ENCODE peak calls at places on chromosome 1, in six cellular contexts. Z is endothelial cell of umbilical vein, I is transverse colon, D is K562, J is breast epithelium, P is prostate gland. W is an unnamed sample.

GRCh38 chr1:4611708-4612349 is 42.6 kb upstream of the AJAP1 start:
- DNase-seq in Z (no peak), I (no peak), D (no peak), J (no peak), P (no peak), W (no peak)

GRCh38 chr1:37410080-37410479 is 64.3 kb upstream of the ZC3H12A start:
- DNase-seq in Z (no peak), I (no peak), D (peak; percentile 80), J (no peak), P (no peak), W (no peak)

GRCh38 chr1:29343908-29344307 is 107.6 kb downstream of the PTPRU start:
- DNase-seq in Z (no peak), I (no peak), D (no peak), J (no peak), P (no peak), W (no peak)

GRCh38 chr1:166822385-166822784 is 16.9 kb upstream of the POGK start:
- DNase-seq in Z (no peak), I (no peak), D (peak; percentile 73), J (no peak), P (no peak), W (no peak)

GRCh38 chr1:24591781-24592180 is 35.9 kb downstream of the NCMAP start:
- DNase-seq in Z (no peak), I (no peak), D (peak; percentile 62), J (no peak), P (no peak), W (no peak)

GRCh38 chr1:175073054-175073453 is 5.4 kb downstream of the TNN start:
- DNase-seq in Z (no peak), I (no peak), D (no peak), J (no peak), P (no peak), W (no peak)

GRCh38 chr1:160047116-160047991 is 15.6 kb upstream of the PIGM start:
- DNase-seq in Z (no peak), I (no peak), D (no peak), J (no peak), P (no peak), W (no peak)

GRCh38 chr1:212158912-212159796 is 123.6 kb downstream of the DTL start:
- DNase-seq in Z (no peak), I (no peak), D (peak; percentile 45), J (no peak), P (no peak), W (peak; percentile 22)

GRCh38 chr1:243294723-243295121 is 38.9 kb downstream of the SDCCAG8 start:
- DNase-seq in Z (peak; percentile 43), I (no peak), D (no peak), J (no peak), P (no peak), W (no peak)

GRCh38 chr1:172442843-172443565 is 865 bp downstream of the PIGC start:
- DNase-seq in Z (peak; percentile 28), I (no peak), D (no peak), J (no peak), P (no peak), W (no peak)

DNA sequence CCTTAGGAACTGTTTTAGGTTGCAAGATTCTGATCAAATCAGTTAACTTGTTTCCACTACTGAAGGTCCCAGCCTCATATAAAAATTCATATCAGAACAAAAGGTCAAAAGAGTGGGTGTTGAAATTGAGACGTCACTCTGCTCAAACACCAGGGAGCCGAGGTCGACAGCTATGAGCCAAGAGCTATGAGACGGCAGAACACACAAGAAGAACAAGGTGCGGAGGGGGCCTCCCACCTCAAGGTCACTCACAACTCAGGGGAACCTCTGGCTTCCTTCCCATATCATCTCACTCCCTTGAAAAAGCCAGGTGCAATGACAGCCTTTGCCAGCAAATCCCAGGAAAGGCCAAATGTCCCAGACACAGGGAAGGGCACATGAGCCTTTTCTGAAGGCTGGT is 749 bp downstream of the SEC16B start:
- DNase-seq in Z (no peak), I (no peak), D (no peak), J (no peak), P (no peak), W (no peak)
- TF ChIP-seq POLR2AphosphoS5 in Z (no peak), I (no peak), D (no peak), J (no peak), P (no peak), W (no peak)

GRCh38 chr1:77219166-77219887 is at the start of gene PIGK:
- DNase-seq in Z (peak; percentile 92), I (peak; percentile 93), D (peak; percentile 86), J (peak; percentile 75), P (peak; percentile 86), W (peak; percentile 49)
- TF ChIP-seq POLR2A in Z (peak; percentile 46), I (no peak), D (peak; percentile 90), J (no peak), P (no peak), W (peak; percentile 84)

GRCh38 chr1:223776075-223776814 is 63.9 kb downstream of the CAPN2 start:
- DNase-seq in Z (peak; percentile 95), I (no peak), D (no peak), J (peak; percentile 39), P (no peak), W (no peak)
- TF ChIP-seq POLR2AphosphoS5 in Z (peak; percentile 87), I (no peak), D (peak; percentile 51), J (no peak), P (no peak), W (no peak)

GRCh38 chr1:205746757-205747412 is 3.1 kb downstream of the NUCKS1 start:
- DNase-seq in Z (peak; percentile 38), I (no peak), D (no peak), J (no peak), P (no peak), W (no peak)

GRCh38 chr1:205741681-205742080 is 8.3 kb downstream of the NUCKS1 start:
- DNase-seq in Z (no peak), I (no peak), D (no peak), J (no peak), P (no peak), W (no peak)

GRCh38 chr1:205744403-205744802 is 5.6 kb downstream of the NUCKS1 start:
- DNase-seq in Z (no peak), I (no peak), D (no peak), J (no peak), P (no peak), W (no peak)

GRCh38 chr1:205739348-205740160 is 10.4 kb downstream of the NUCKS1 start:
- DNase-seq in Z (no peak), I (no peak), D (no peak), J (no peak), P (no peak), W (no peak)

DNA sequence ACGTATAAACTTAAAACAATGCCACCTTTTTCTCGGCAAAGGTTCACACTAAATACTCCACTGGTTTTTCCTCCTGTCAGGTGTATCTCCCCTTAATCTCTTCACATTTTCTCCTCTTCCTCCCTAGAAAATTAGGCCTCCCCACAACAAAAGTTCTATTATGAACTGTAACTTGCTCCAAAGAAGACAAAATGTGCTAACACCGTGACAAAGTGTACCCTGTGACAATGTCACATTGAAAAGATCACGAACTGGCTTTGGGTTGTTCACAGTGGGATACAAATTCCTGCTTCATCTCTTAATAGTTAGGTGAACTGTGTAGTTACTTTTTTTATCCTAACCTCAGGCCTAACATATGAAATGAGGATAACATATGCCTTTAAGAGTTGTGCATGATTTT is 6.0 kb downstream of the NUCKS1 start:
- DNase-seq in Z (no peak), I (no peak), D (no peak), J (no peak), P (no peak), W (no peak)
- TF ChIP-seq POLR2A in Z (no peak), I (no peak), D (peak; percentile 32), J (no peak), P (no peak), W (peak; percentile 1)

GRCh38 chr1:228723921-228724320 is 11.4 kb upstream of the RHOU start:
- DNase-seq in Z (no peak), I (no peak), D (no peak), J (no peak), P (no peak), W (no peak)

GRCh38 chr1:228725178-228725577 is 10.1 kb upstream of the RHOU start:
- DNase-seq in Z (no peak), I (no peak), D (no peak), J (no peak), P (no peak), W (no peak)

GRCh38 chr1:228723287-228723686 is 12.0 kb upstream of the RHOU start:
- DNase-seq in Z (no peak), I (no peak), D (no peak), J (no peak), P (no peak), W (no peak)

GRCh38 chr1:228721407-228721806 is 13.9 kb upstream of the RHOU start:
- DNase-seq in Z (no peak), I (peak; percentile 33), D (no peak), J (peak; percentile 74), P (peak; percentile 86), W (no peak)
- TF ChIP-seq POLR2AphosphoS5 in Z (no peak), I (no peak), D (no peak), J (no peak), P (peak; percentile 94), W (no peak)

GRCh38 chr1:12316331-12316730 is 86.5 kb downstream of the VPS13D start:
- DNase-seq in Z (no peak), I (no peak), D (no peak), J (no peak), P (no peak), W (no peak)

GRCh38 chr1:12320516-12320915 is 90.7 kb downstream of the VPS13D start:
- DNase-seq in Z (no peak), I (no peak), D (no peak), J (no peak), P (no peak), W (no peak)

GRCh38 chr1:12314328-12314903 is 84.6 kb downstream of the VPS13D start:
- DNase-seq in Z (peak; percentile 42), I (no peak), D (no peak), J (no peak), P (no peak), W (no peak)

GRCh38 chr1:12309783-12310742 is 80.2 kb downstream of the VPS13D start:
- DNase-seq in Z (peak; percentile 33), I (peak; percentile 34), D (no peak), J (no peak), P (peak; percentile 72), W (no peak)

GRCh38 chr1:12315126-12315525 is 85.3 kb downstream of the VPS13D start:
- DNase-seq in Z (no peak), I (no peak), D (no peak), J (no peak), P (no peak), W (no peak)
- TF ChIP-seq POLR2A in Z (no peak), I (no peak), D (no peak), J (no peak), P (no peak), W (no peak)

DNA sequence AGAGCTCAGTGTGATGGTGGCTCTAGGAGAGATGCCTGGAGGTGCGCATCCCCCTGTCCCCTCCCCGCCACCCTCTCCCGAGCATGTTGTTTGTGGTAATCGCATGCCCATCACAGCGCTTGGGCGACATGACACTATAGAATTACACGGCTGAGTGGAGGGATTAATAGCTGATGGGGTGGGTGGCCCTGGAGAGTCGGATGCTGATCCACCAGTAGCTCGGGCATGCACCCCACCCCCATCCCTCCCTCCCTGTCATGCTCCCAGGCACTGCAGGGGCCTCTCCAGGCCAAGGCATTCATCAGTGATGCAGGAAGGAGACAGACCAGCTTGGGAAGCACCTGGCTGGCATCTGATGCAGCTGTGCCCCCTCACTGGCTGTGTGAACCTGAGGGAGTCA is 159.0 kb upstream of the IGSF21 start:
- DNase-seq in Z (no peak), I (no peak), D (no peak), J (no peak), P (no peak), W (no peak)
- TF ChIP-seq POLR2AphosphoS5 in Z (no peak), I (no peak), D (no peak), J (no peak), P (no peak), W (no peak)